ENCODE peak calls at places on chromosomes 16 and 17, in nine cellular contexts. One of them, this sample, is unnamed.
A peak's percentile ranks its signal among the peaks of the same experiment; 100 is the strongest.

GRCh38 chr16:80403871-80404270 is 136.9 kb upstream of the DYNLRB2 start:
- DNase-seq in prostate gland: no peak
- DNase-seq in H1: no peak
- DNase-seq in upper lobe of right lung: no peak
- DNase-seq in HCT116: no peak
- DNase-seq in AG04449: no peak
- DNase-seq in tibial nerve: no peak
- DNase-seq in PC-9: no peak
- DNase-seq in IMR-90: no peak
- DNase-seq in this sample: no peak

GRCh38 chr17:73718912-73719311 is 74.7 kb upstream of the SDK2 start:
- DNase-seq in prostate gland: no peak
- DNase-seq in H1: no peak
- DNase-seq in upper lobe of right lung: no peak
- DNase-seq in HCT116: no peak
- DNase-seq in AG04449: no peak
- DNase-seq in tibial nerve: peak; percentile 6
- DNase-seq in PC-9: no peak
- DNase-seq in IMR-90: no peak
- DNase-seq in this sample: no peak

GRCh38 chr17:6066183-6066948 is 3.8 kb upstream of the WSCD1 start:
- DNase-seq in prostate gland: no peak
- DNase-seq in H1: no peak
- DNase-seq in upper lobe of right lung: no peak
- DNase-seq in HCT116: no peak
- DNase-seq in AG04449: no peak
- DNase-seq in tibial nerve: no peak
- DNase-seq in PC-9: no peak
- DNase-seq in IMR-90: no peak
- DNase-seq in this sample: no peak

GRCh38 chr16:55672471-55672870 is 16.7 kb downstream of the SLC6A2 start:
- DNase-seq in prostate gland: no peak
- DNase-seq in H1: no peak
- DNase-seq in upper lobe of right lung: no peak
- DNase-seq in HCT116: no peak
- DNase-seq in AG04449: no peak
- DNase-seq in tibial nerve: peak; percentile 28
- DNase-seq in PC-9: no peak
- DNase-seq in IMR-90: no peak
- DNase-seq in this sample: no peak

GRCh38 chr17:57898487-57899311 is 48.9 kb upstream of the MRPS23 start:
- DNase-seq in prostate gland: peak; percentile 51
- DNase-seq in H1: peak; percentile 77
- DNase-seq in upper lobe of right lung: peak; percentile 86
- DNase-seq in HCT116: no peak
- DNase-seq in AG04449: no peak
- DNase-seq in tibial nerve: no peak
- DNase-seq in PC-9: peak; percentile 69
- DNase-seq in IMR-90: peak; percentile 49
- DNase-seq in this sample: peak; percentile 59

GRCh38 chr17:50265212-50265611 is 9.1 kb upstream of the TMEM92 start:
- DNase-seq in prostate gland: peak; percentile 70
- DNase-seq in H1: no peak
- DNase-seq in upper lobe of right lung: peak; percentile 77
- DNase-seq in HCT116: no peak
- DNase-seq in AG04449: no peak
- DNase-seq in tibial nerve: no peak
- DNase-seq in PC-9: no peak
- DNase-seq in IMR-90: no peak
- DNase-seq in this sample: no peak

GRCh38 chr17:42182927-42183734 is 2.1 kb downstream of the HCRT start:
- DNase-seq in prostate gland: no peak
- DNase-seq in H1: no peak
- DNase-seq in upper lobe of right lung: no peak
- DNase-seq in HCT116: no peak
- DNase-seq in AG04449: no peak
- DNase-seq in tibial nerve: no peak
- DNase-seq in PC-9: no peak
- DNase-seq in IMR-90: peak; percentile 60
- DNase-seq in this sample: no peak

GRCh38 chr16:85891776-85892166 is 7.2 kb upstream of the IRF8 start:
- DNase-seq in prostate gland: no peak
- DNase-seq in H1: no peak
- DNase-seq in upper lobe of right lung: no peak
- DNase-seq in HCT116: no peak
- DNase-seq in AG04449: no peak
- DNase-seq in tibial nerve: no peak
- DNase-seq in PC-9: no peak
- DNase-seq in IMR-90: no peak
- DNase-seq in this sample: peak; percentile 29

GRCh38 chr17:62139141-62139540 is 74.1 kb upstream of the MED13 start:
- DNase-seq in prostate gland: no peak
- DNase-seq in H1: no peak
- DNase-seq in upper lobe of right lung: no peak
- DNase-seq in HCT116: no peak
- DNase-seq in AG04449: no peak
- DNase-seq in tibial nerve: no peak
- DNase-seq in PC-9: no peak
- DNase-seq in IMR-90: no peak
- DNase-seq in this sample: no peak

GRCh38 chr17:50634915-50635719 is 436 bp downstream of the ABCC3 start:
- DNase-seq in prostate gland: no peak
- DNase-seq in H1: no peak
- DNase-seq in upper lobe of right lung: no peak
- DNase-seq in HCT116: no peak
- DNase-seq in AG04449: no peak
- DNase-seq in tibial nerve: no peak
- DNase-seq in PC-9: no peak
- DNase-seq in IMR-90: no peak
- DNase-seq in this sample: no peak

DNA sequence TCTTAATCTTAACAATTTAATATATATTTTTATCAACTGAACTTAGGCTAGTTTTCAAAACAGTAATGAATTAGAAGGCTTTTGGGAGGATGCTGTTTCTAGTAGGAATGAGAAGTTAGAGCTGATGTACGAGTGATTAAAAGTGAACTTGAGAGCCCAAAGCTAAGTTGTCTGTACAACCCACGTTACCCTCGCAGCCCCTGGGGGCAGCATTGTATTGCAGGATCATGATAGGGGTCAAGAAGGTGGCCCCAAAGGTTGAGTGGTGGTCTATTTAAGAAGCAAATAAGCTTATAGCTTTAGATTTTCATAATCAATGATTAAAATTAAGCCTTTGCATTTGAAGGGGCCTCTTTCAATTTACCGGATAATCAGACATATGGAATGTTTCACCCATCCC is 33.7 kb upstream of the ALDH3A2 start:
- DNase-seq in prostate gland: no peak
- DNase-seq in H1: no peak
- DNase-seq in upper lobe of right lung: no peak
- DNase-seq in HCT116: no peak
- DNase-seq in AG04449: no peak
- DNase-seq in tibial nerve: no peak
- DNase-seq in PC-9: no peak
- DNase-seq in IMR-90: no peak
- DNase-seq in this sample: no peak
- TF ChIP-seq CTCF in prostate gland: no peak
- TF ChIP-seq CTCF in H1: peak; percentile 32
- TF ChIP-seq CTCF in upper lobe of right lung: no peak
- TF ChIP-seq CTCF in HCT116: peak; percentile 3
- TF ChIP-seq CTCF in AG04449: no peak
- TF ChIP-seq CTCF in tibial nerve: no peak
- TF ChIP-seq CTCF in PC-9: no peak
- TF ChIP-seq CTCF in IMR-90: no peak
- TF ChIP-seq CTCF in this sample: no peak

GRCh38 chr17:76034433-76035185 is 7.5 kb upstream of the EVPL start:
- DNase-seq in prostate gland: no peak
- DNase-seq in H1: no peak
- DNase-seq in upper lobe of right lung: no peak
- DNase-seq in HCT116: no peak
- DNase-seq in AG04449: no peak
- DNase-seq in tibial nerve: no peak
- DNase-seq in PC-9: no peak
- DNase-seq in IMR-90: no peak
- DNase-seq in this sample: no peak

GRCh38 chr17:76036497-76037380 is 9.6 kb upstream of the EVPL start:
- DNase-seq in prostate gland: no peak
- DNase-seq in H1: no peak
- DNase-seq in upper lobe of right lung: no peak
- DNase-seq in HCT116: no peak
- DNase-seq in AG04449: no peak
- DNase-seq in tibial nerve: no peak
- DNase-seq in PC-9: no peak
- DNase-seq in IMR-90: peak; percentile 17
- DNase-seq in this sample: no peak

GRCh38 chr17:76032780-76033108 is 5.6 kb upstream of the EVPL start:
- DNase-seq in prostate gland: no peak
- DNase-seq in H1: no peak
- DNase-seq in upper lobe of right lung: no peak
- DNase-seq in HCT116: no peak
- DNase-seq in AG04449: no peak
- DNase-seq in tibial nerve: no peak
- DNase-seq in PC-9: no peak
- DNase-seq in IMR-90: no peak
- DNase-seq in this sample: no peak

GRCh38 chr17:76033139-76033538 is 6.0 kb upstream of the EVPL start:
- DNase-seq in prostate gland: no peak
- DNase-seq in H1: no peak
- DNase-seq in upper lobe of right lung: no peak
- DNase-seq in HCT116: no peak
- DNase-seq in AG04449: no peak
- DNase-seq in tibial nerve: no peak
- DNase-seq in PC-9: no peak
- DNase-seq in IMR-90: no peak
- DNase-seq in this sample: no peak

GRCh38 chr17:76032073-76032779 is 5.1 kb upstream of the EVPL start:
- DNase-seq in prostate gland: no peak
- DNase-seq in H1: no peak
- DNase-seq in upper lobe of right lung: no peak
- DNase-seq in HCT116: no peak
- DNase-seq in AG04449: no peak
- DNase-seq in tibial nerve: no peak
- DNase-seq in PC-9: no peak
- DNase-seq in IMR-90: no peak
- DNase-seq in this sample: no peak
- TF ChIP-seq CTCF in prostate gland: no peak
- TF ChIP-seq CTCF in H1: no peak
- TF ChIP-seq CTCF in upper lobe of right lung: peak; percentile 17
- TF ChIP-seq CTCF in HCT116: peak; percentile 38
- TF ChIP-seq CTCF in AG04449: no peak
- TF ChIP-seq CTCF in tibial nerve: no peak
- TF ChIP-seq CTCF in PC-9: no peak
- TF ChIP-seq CTCF in IMR-90: no peak
- TF ChIP-seq CTCF in this sample: no peak

GRCh38 chr17:78315355-78316114 is 44.3 kb downstream of the SOCS3 start:
- DNase-seq in prostate gland: peak; percentile 56
- DNase-seq in H1: no peak
- DNase-seq in upper lobe of right lung: peak; percentile 89
- DNase-seq in HCT116: peak; percentile 88
- DNase-seq in AG04449: no peak
- DNase-seq in tibial nerve: peak; percentile 86
- DNase-seq in PC-9: peak; percentile 90
- DNase-seq in IMR-90: peak; percentile 92
- DNase-seq in this sample: no peak

GRCh38 chr17:78316115-78316866 is 43.6 kb downstream of the SOCS3 start:
- DNase-seq in prostate gland: no peak
- DNase-seq in H1: peak; percentile 72
- DNase-seq in upper lobe of right lung: no peak
- DNase-seq in HCT116: no peak
- DNase-seq in AG04449: no peak
- DNase-seq in tibial nerve: no peak
- DNase-seq in PC-9: no peak
- DNase-seq in IMR-90: no peak
- DNase-seq in this sample: no peak

GRCh38 chr17:78314683-78315354 is 45.1 kb downstream of the SOCS3 start:
- DNase-seq in prostate gland: no peak
- DNase-seq in H1: no peak
- DNase-seq in upper lobe of right lung: no peak
- DNase-seq in HCT116: no peak
- DNase-seq in AG04449: no peak
- DNase-seq in tibial nerve: no peak
- DNase-seq in PC-9: no peak
- DNase-seq in IMR-90: no peak
- DNase-seq in this sample: no peak

GRCh38 chr17:78316867-78317816 is 42.7 kb downstream of the SOCS3 start:
- DNase-seq in prostate gland: peak; percentile 25
- DNase-seq in H1: peak; percentile 77
- DNase-seq in upper lobe of right lung: peak; percentile 81
- DNase-seq in HCT116: no peak
- DNase-seq in AG04449: no peak
- DNase-seq in tibial nerve: no peak
- DNase-seq in PC-9: peak; percentile 78
- DNase-seq in IMR-90: peak; percentile 71
- DNase-seq in this sample: no peak

GRCh38 chr17:78313735-78314648 is 45.9 kb downstream of the SOCS3 start:
- DNase-seq in prostate gland: peak; percentile 65
- DNase-seq in H1: peak; percentile 88
- DNase-seq in upper lobe of right lung: peak; percentile 94
- DNase-seq in HCT116: peak; percentile 92
- DNase-seq in AG04449: no peak
- DNase-seq in tibial nerve: no peak
- DNase-seq in PC-9: peak; percentile 98
- DNase-seq in IMR-90: peak; percentile 59
- DNase-seq in this sample: peak; percentile 63
- TF ChIP-seq CTCF in prostate gland: no peak
- TF ChIP-seq CTCF in H1: no peak
- TF ChIP-seq CTCF in upper lobe of right lung: no peak
- TF ChIP-seq CTCF in HCT116: no peak
- TF ChIP-seq CTCF in AG04449: no peak
- TF ChIP-seq CTCF in tibial nerve: no peak
- TF ChIP-seq CTCF in PC-9: no peak
- TF ChIP-seq CTCF in IMR-90: no peak
- TF ChIP-seq CTCF in this sample: no peak

GRCh38 chr16:78882150-78882549 is 718.4 kb downstream of the MAF start:
- DNase-seq in prostate gland: no peak
- DNase-seq in H1: no peak
- DNase-seq in upper lobe of right lung: no peak
- DNase-seq in HCT116: no peak
- DNase-seq in AG04449: no peak
- DNase-seq in tibial nerve: no peak
- DNase-seq in PC-9: no peak
- DNase-seq in IMR-90: no peak
- DNase-seq in this sample: no peak

GRCh38 chr16:78879046-78879445 is 721.5 kb downstream of the MAF start:
- DNase-seq in prostate gland: no peak
- DNase-seq in H1: no peak
- DNase-seq in upper lobe of right lung: no peak
- DNase-seq in HCT116: no peak
- DNase-seq in AG04449: no peak
- DNase-seq in tibial nerve: no peak
- DNase-seq in PC-9: no peak
- DNase-seq in IMR-90: no peak
- DNase-seq in this sample: no peak

GRCh38 chr16:78884199-78884598 is 716.3 kb downstream of the MAF start:
- DNase-seq in prostate gland: no peak
- DNase-seq in H1: no peak
- DNase-seq in upper lobe of right lung: no peak
- DNase-seq in HCT116: no peak
- DNase-seq in AG04449: no peak
- DNase-seq in tibial nerve: no peak
- DNase-seq in PC-9: no peak
- DNase-seq in IMR-90: no peak
- DNase-seq in this sample: no peak

GRCh38 chr16:78878570-78878969 is 722.0 kb downstream of the MAF start:
- DNase-seq in prostate gland: no peak
- DNase-seq in H1: no peak
- DNase-seq in upper lobe of right lung: no peak
- DNase-seq in HCT116: no peak
- DNase-seq in AG04449: no peak
- DNase-seq in tibial nerve: no peak
- DNase-seq in PC-9: no peak
- DNase-seq in IMR-90: no peak
- DNase-seq in this sample: no peak

GRCh38 chr16:78882751-78883150 is 717.8 kb downstream of the MAF start:
- DNase-seq in prostate gland: no peak
- DNase-seq in H1: no peak
- DNase-seq in upper lobe of right lung: no peak
- DNase-seq in HCT116: no peak
- DNase-seq in AG04449: no peak
- DNase-seq in tibial nerve: no peak
- DNase-seq in PC-9: no peak
- DNase-seq in IMR-90: no peak
- DNase-seq in this sample: no peak
- TF ChIP-seq CTCF in prostate gland: no peak
- TF ChIP-seq CTCF in H1: no peak
- TF ChIP-seq CTCF in upper lobe of right lung: no peak
- TF ChIP-seq CTCF in HCT116: no peak
- TF ChIP-seq CTCF in AG04449: no peak
- TF ChIP-seq CTCF in tibial nerve: no peak
- TF ChIP-seq CTCF in PC-9: no peak
- TF ChIP-seq CTCF in IMR-90: no peak
- TF ChIP-seq CTCF in this sample: no peak

This sample was measured in mesothelial cell of epicardium.